ENCODE peak calls at places on chromosomes 6 and 20, in seven cellular contexts. One of them, this sample, is unnamed.

GRCh38 chr6:81640891-81641290 is 111.6 kb downstream of the TENT5A start:
- DNase-seq in KG1: no peak
- DNase-seq in astrocyte of the spinal cord: no peak
- DNase-seq in pancreas: no peak
- DNase-seq in HEK293T: no peak
- DNase-seq in PC-3: no peak
- DNase-seq in NCI-H1105: no peak
- DNase-seq in this sample: no peak

GRCh38 chr6:72580281-72580940 is 41.5 kb upstream of the KCNQ5 start:
- DNase-seq in KG1: peak
- DNase-seq in astrocyte of the spinal cord: peak
- DNase-seq in pancreas: peak
- DNase-seq in HEK293T: peak
- DNase-seq in PC-3: peak
- DNase-seq in NCI-H1105: peak
- DNase-seq in this sample: peak

GRCh38 chr20:49748525-49748838 is 34.8 kb upstream of the B4GALT5 start:
- DNase-seq in KG1: no peak
- DNase-seq in astrocyte of the spinal cord: no peak
- DNase-seq in pancreas: no peak
- DNase-seq in HEK293T: no peak
- DNase-seq in PC-3: no peak
- DNase-seq in NCI-H1105: no peak
- DNase-seq in this sample: no peak

GRCh38 chr6:157638779-157639178 is 184.3 kb upstream of the SNX9 start:
- DNase-seq in KG1: no peak
- DNase-seq in astrocyte of the spinal cord: no peak
- DNase-seq in pancreas: no peak
- DNase-seq in HEK293T: no peak
- DNase-seq in PC-3: no peak
- DNase-seq in NCI-H1105: peak
- DNase-seq in this sample: no peak

GRCh38 chr20:1185316-1185741 is 548 bp upstream of the TMEM74B start:
- DNase-seq in KG1: no peak
- DNase-seq in astrocyte of the spinal cord: no peak
- DNase-seq in pancreas: no peak
- DNase-seq in HEK293T: peak
- DNase-seq in PC-3: no peak
- DNase-seq in NCI-H1105: peak
- DNase-seq in this sample: no peak

GRCh38 chr20:2922957-2923356 is 49.7 kb downstream of the PTPRA start:
- DNase-seq in KG1: no peak
- DNase-seq in astrocyte of the spinal cord: no peak
- DNase-seq in pancreas: no peak
- DNase-seq in HEK293T: no peak
- DNase-seq in PC-3: no peak
- DNase-seq in NCI-H1105: no peak
- DNase-seq in this sample: no peak

GRCh38 chr6:157218371-157219198 is 104.7 kb downstream of the TMEM242 start:
- DNase-seq in KG1: no peak
- DNase-seq in astrocyte of the spinal cord: no peak
- DNase-seq in pancreas: no peak
- DNase-seq in HEK293T: no peak
- DNase-seq in PC-3: no peak
- DNase-seq in NCI-H1105: no peak
- DNase-seq in this sample: no peak

GRCh38 chr6:3650959-3651697 is 100.4 kb downstream of the PXDC1 start:
- DNase-seq in KG1: no peak
- DNase-seq in astrocyte of the spinal cord: no peak
- DNase-seq in pancreas: no peak
- DNase-seq in HEK293T: no peak
- DNase-seq in PC-3: no peak
- DNase-seq in NCI-H1105: no peak
- DNase-seq in this sample: no peak

This sample was measured in HuH-7.